ENCODE peak calls at places on chromosomes 2 and 18, in five cellular contexts. R is kidney, V is heart left ventricle, I is A549, Z is colonic mucosa. A is an unnamed sample.
A peak's percentile ranks its signal among the peaks of the same experiment; 100 is the strongest.

GRCh38 chr2:124161542-124161941 is 136.5 kb downstream of the CNTNAP5 start:
- DNase-seq in R (no peak), V (no peak), I (no peak), Z (no peak), A (no peak)

GRCh38 chr2:33292981-33293586 is 183.4 kb upstream of the RASGRP3 start:
- DNase-seq in R (no peak), V (no peak), I (no peak), Z (no peak), A (no peak)

GRCh38 chr2:125172181-125172580 is 1147.1 kb downstream of the CNTNAP5 start:
- DNase-seq in R (no peak), V (no peak), I (no peak), Z (no peak), A (no peak)

GRCh38 chr2:66822186-66822585 is 387.3 kb downstream of the MEIS1 start:
- DNase-seq in R (no peak), V (no peak), I (no peak), Z (no peak), A (no peak)

GRCh38 chr2:232013701-232014353 is 52.3 kb downstream of the DIS3L2 start:
- DNase-seq in R (no peak), V (no peak), I (no peak), Z (no peak), A (peak; percentile 87)

GRCh38 chr2:665340-666073 is 11.7 kb downstream of the TMEM18 start:
- DNase-seq in R (no peak), V (no peak), I (no peak), Z (no peak), A (no peak)

GRCh38 chr2:228613133-228613532 is 431.6 kb upstream of the SPHKAP start:
- DNase-seq in R (no peak), V (no peak), I (no peak), Z (no peak), A (peak; percentile 96)

GRCh38 chr2:82330104-82330503 is 2025.6 kb upstream of the LRRTM1 start:
- DNase-seq in R (no peak), V (no peak), I (no peak), Z (no peak), A (no peak)

GRCh38 chr2:189254268-189254883 is 74.8 kb upstream of the COL5A2 start:
- DNase-seq in R (no peak), V (no peak), I (no peak), Z (no peak), A (peak; percentile 86)

GRCh38 chr2:145569108-145569507 is 1049.2 kb upstream of the ZEB2 start:
- DNase-seq in R (no peak), V (no peak), I (no peak), Z (no peak), A (peak; percentile 39)

GRCh38 chr2:222033541-222033940 is 265.3 kb downstream of the PAX3 start:
- DNase-seq in R (no peak), V (no peak), I (no peak), Z (no peak), A (no peak)

GRCh38 chr18:55229682-55230081 is 270.4 kb upstream of the CCDC68 start:
- DNase-seq in R (no peak), V (no peak), I (no peak), Z (no peak), A (no peak)

GRCh38 chr18:36692909-36693308 is 135.9 kb downstream of the TPGS2 start:
- DNase-seq in R (no peak), V (no peak), I (no peak), Z (no peak), A (no peak)

GRCh38 chr2:239033801-239034560 is 186.1 kb downstream of the TWIST2 start:
- DNase-seq in R (no peak), V (no peak), I (no peak), Z (no peak), A (no peak)

GRCh38 chr2:121075641-121076500 is 209.1 kb downstream of the TFCP2L1 start:
- DNase-seq in R (no peak), V (no peak), I (peak; percentile 28), Z (no peak), A (no peak)

GRCh38 chr18:7164610-7165009 is 47.0 kb upstream of the LAMA1 start:
- DNase-seq in R (no peak), V (no peak), I (peak; percentile 6), Z (no peak), A (no peak)

GRCh38 chr2:55418512-55419235 is 982 bp downstream of the CCDC88A start:
- DNase-seq in R (no peak), V (no peak), I (no peak), Z (no peak), A (no peak)

GRCh38 chr2:55419514-55420243 is at the start of gene CCDC88A:
- DNase-seq in R (peak; percentile 98), V (peak; percentile 99), I (peak; percentile 85), Z (peak; percentile 92), A (peak; percentile 98)

GRCh38 chr2:55419236-55419513 is 481 bp downstream of the CCDC88A start:
- DNase-seq in R (no peak), V (peak; percentile 25), I (peak; percentile 23), Z (peak; percentile 25), A (no peak)

GRCh38 chr2:55416826-55417568 is 2.7 kb downstream of the CCDC88A start:
- DNase-seq in R (no peak), V (no peak), I (no peak), Z (no peak), A (no peak)

DNA sequence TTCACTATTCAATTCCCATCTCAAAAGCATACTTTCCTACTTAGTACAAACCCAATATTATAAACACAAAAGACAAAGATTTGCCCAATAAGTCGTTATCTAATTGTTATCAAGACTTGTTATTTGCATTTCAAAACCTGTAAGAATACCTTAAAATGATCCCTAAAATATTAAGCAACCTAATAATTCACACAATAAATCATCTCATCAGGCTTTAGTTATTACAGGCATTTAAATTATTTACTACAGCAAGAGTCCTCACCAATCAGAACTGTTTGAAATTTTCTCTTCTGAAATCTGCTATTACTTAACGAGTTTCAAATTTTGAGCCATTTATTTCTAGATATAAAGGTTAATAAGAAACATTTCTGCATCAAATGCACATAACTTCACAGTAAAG is 1.6 kb downstream of the CCDC88A start:
- DNase-seq in R (no peak), V (no peak), I (no peak), Z (no peak), A (no peak)
- H3K4me3 ChIP-seq in R (peak overlapping the region; percentile 93), V (peak overlapping the region; percentile 88), I (peak overlapping the region; percentile 70), Z (no peak overlapping the region), A (peak overlapping the region; percentile 96)

GRCh38 chr2:54676656-54677055 is 46.8 kb upstream of the EML6 start:
- DNase-seq in R (no peak), V (no peak), I (no peak), Z (no peak), A (no peak)

GRCh38 chr2:54678719-54679118 is 44.7 kb upstream of the EML6 start:
- DNase-seq in R (no peak), V (no peak), I (no peak), Z (no peak), A (no peak)

GRCh38 chr2:54683596-54683995 is 39.9 kb upstream of the EML6 start:
- DNase-seq in R (no peak), V (no peak), I (no peak), Z (no peak), A (no peak)

GRCh38 chr2:54677476-54678265 is 45.8 kb upstream of the EML6 start:
- DNase-seq in R (no peak), V (no peak), I (no peak), Z (no peak), A (no peak)

DNA sequence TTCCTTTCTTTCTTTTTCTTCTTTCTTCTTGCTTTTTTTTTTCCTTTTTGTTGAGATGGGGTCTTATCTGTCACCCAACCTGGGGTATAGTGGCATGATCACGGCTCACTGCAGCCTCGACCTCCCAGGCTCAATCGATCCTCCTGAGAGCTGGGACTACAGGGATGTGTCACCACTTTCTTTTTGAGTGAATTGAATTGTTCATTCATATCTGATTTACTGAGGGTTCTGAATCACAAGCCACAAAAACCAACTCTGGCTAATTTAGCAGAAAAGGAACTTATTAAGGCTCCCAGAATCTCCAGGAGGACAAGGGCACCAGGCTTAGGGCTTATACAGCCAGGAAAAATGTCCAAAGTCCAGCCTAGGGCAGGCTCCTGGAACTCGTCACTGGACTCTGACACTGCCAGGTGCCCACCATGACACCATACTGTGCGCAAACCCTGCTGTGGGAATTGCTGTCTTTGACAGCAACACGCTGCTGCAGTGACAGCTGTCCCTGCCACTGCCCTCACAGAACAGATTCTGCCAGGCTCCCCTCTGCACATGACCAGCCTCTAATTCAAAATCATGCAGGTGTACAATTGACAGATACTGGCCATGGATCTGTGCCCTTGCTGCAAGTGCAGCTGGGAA is 42.9 kb upstream of the EML6 start:
- DNase-seq in R (no peak), V (no peak), I (no peak), Z (no peak), A (no peak)
- H3K4me3 ChIP-seq in R (no peak overlapping the region), V (no peak overlapping the region), I (no peak overlapping the region), Z (no peak overlapping the region), A (no peak overlapping the region)

DNA sequence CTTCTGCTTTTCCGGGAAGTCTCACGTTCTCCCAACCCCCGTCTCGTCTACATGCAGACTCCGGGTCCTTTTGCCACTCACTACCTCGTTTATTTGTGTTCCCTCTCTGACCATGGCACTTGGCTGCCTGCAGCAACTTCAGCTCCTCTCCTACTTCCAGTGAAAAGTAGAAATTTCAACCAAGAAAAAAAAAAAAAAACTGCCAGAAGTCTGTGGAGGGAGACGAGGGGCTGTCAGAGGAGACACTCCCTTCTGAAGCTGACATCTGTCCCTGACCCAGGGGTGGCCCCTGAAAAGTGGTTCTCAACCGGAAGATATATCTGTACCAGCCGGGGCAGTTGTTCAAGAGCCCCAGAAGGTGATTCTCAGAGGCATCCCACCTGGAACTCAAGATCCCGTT is 742 bp upstream of the MYO5B start:
- DNase-seq in R (no peak), V (no peak), I (no peak), Z (no peak), A (no peak)
- H3K4me3 ChIP-seq in R (peak overlapping the region; percentile 59), V (no peak overlapping the region), I (no peak overlapping the region), Z (peak overlapping the region; percentile 19), A (no peak overlapping the region)

GRCh38 chr2:140454717-140455116 is 1674.5 kb upstream of the NXPH2 start:
- DNase-seq in R (no peak), V (no peak), I (peak; percentile 5), Z (no peak), A (peak; percentile 49)

GRCh38 chr2:140455312-140455711 is 1675.1 kb upstream of the NXPH2 start:
- DNase-seq in R (no peak), V (no peak), I (no peak), Z (no peak), A (no peak)

GRCh38 chr2:140457483-140457882 is 1673.3 kb downstream of the LRP1B start:
- DNase-seq in R (no peak), V (no peak), I (no peak), Z (no peak), A (no peak)
- H3K4me3 ChIP-seq in R (no peak overlapping the region), V (no peak overlapping the region), I (no peak overlapping the region), Z (no peak overlapping the region), A (no peak overlapping the region)

GRCh38 chr18:80178935-80179818 is 68.1 kb downstream of the PARD6G start:
- DNase-seq in R (peak; percentile 60), V (no peak), I (no peak), Z (no peak), A (no peak)
- H3K4me3 ChIP-seq in R (no peak overlapping the region), V (no peak overlapping the region), I (no peak overlapping the region), Z (no peak overlapping the region), A (no peak overlapping the region)

GRCh38 chr2:235286624-235287368 is 207.0 kb upstream of the AGAP1 start:
- DNase-seq in R (no peak), V (no peak), I (no peak), Z (no peak), A (no peak)
- H3K4me3 ChIP-seq in R (no peak overlapping the region), V (no peak overlapping the region), I (no peak overlapping the region), Z (no peak overlapping the region), A (no peak overlapping the region)

GRCh38 chr2:17981936-17982335 is 103.5 kb downstream of the KCNS3 start:
- DNase-seq in R (no peak), V (no peak), I (no peak), Z (no peak), A (no peak)
- H3K4me3 ChIP-seq in R (no peak overlapping the region), V (no peak overlapping the region), I (no peak overlapping the region), Z (no peak overlapping the region), A (no peak overlapping the region)